ENCODE peak calls at places on chromosomes 6 and 20, in four cellular contexts. O is H1, J is mesendoderm, Y is IMR-90. S is an unnamed sample.

GRCh38 chr20:35698298-35699126 is 640 bp downstream of the NFS1 start:
- DNase-seq in O (no peak), J (peak), Y (no peak), S (no peak)

GRCh38 chr6:8207191-8207868 is 105.0 kb upstream of the EEF1E1 start:
- DNase-seq in O (no peak), J (no peak), Y (no peak), S (no peak)

GRCh38 chr6:40852667-40853383 is 186.2 kb downstream of the UNC5CL start:
- DNase-seq in O (no peak), J (peak), Y (no peak), S (peak)

GRCh38 chr6:37176268-37177082 is 6.5 kb downstream of the PIM1 start:
- DNase-seq in O (no peak), J (peak), Y (no peak), S (no peak)

GRCh38 chr6:91566467-91566866 is 979.6 kb upstream of the MAP3K7 start:
- DNase-seq in O (no peak), J (no peak), Y (peak), S (no peak)

GRCh38 chr6:141406761-141407160 is 726.0 kb upstream of the GJE1 start:
- DNase-seq in O (no peak), J (no peak), Y (no peak), S (no peak)

GRCh38 chr20:33827629-33828325 is 16.6 kb downstream of the CHMP4B start:
- DNase-seq in O (no peak), J (no peak), Y (peak), S (no peak)

GRCh38 chr20:23520185-23520584 is 29.3 kb downstream of the CST8 start:
- DNase-seq in O (no peak), J (peak), Y (no peak), S (no peak)

GRCh38 chr20:43717616-43717995 is 9.2 kb downstream of the GTSF1L start:
- DNase-seq in O (no peak), J (no peak), Y (no peak), S (no peak)

GRCh38 chr6:160376445-160376844 is 28.3 kb downstream of the SLC22A3 start:
- DNase-seq in O (no peak), J (no peak), Y (no peak), S (no peak)

GRCh38 chr6:158422629-158423238 is 110.5 kb downstream of the TULP4 start:
- DNase-seq in O (no peak), J (peak), Y (no peak), S (peak)

GRCh38 chr6:37765182-37765780 is 54.2 kb upstream of the ZFAND3 start:
- DNase-seq in O (no peak), J (no peak), Y (no peak), S (no peak)

GRCh38 chr20:24109008-24109407 is 120.4 kb upstream of the GGTLC1 start:
- DNase-seq in O (no peak), J (no peak), Y (no peak), S (peak)

GRCh38 chr6:38776515-38776914 is 61.4 kb downstream of the DNAH8 start:
- DNase-seq in O (no peak), J (peak), Y (peak), S (no peak)

GRCh38 chr6:170062209-170062903 is 228.5 kb downstream of the DLL1 start:
- DNase-seq in O (no peak), J (no peak), Y (no peak), S (no peak)

GRCh38 chr6:156589281-156589680 is 187.9 kb upstream of the ARID1B start:
- DNase-seq in O (no peak), J (no peak), Y (peak), S (no peak)

GRCh38 chr20:51220293-51220706 is 197.4 kb upstream of the KCNG1 start:
- DNase-seq in O (no peak), J (peak), Y (no peak), S (peak)

GRCh38 chr20:46122071-46122470 is 4.0 kb downstream of the CD40 start:
- DNase-seq in O (no peak), J (no peak), Y (peak), S (no peak)

GRCh38 chr20:38499366-38499765 is 26.7 kb downstream of the RALGAPB start:
- DNase-seq in O (no peak), J (no peak), Y (no peak), S (no peak)
- H3K56ac ChIP-seq in O (no peak), J (no peak), Y (no peak), S (no peak)

DNA sequence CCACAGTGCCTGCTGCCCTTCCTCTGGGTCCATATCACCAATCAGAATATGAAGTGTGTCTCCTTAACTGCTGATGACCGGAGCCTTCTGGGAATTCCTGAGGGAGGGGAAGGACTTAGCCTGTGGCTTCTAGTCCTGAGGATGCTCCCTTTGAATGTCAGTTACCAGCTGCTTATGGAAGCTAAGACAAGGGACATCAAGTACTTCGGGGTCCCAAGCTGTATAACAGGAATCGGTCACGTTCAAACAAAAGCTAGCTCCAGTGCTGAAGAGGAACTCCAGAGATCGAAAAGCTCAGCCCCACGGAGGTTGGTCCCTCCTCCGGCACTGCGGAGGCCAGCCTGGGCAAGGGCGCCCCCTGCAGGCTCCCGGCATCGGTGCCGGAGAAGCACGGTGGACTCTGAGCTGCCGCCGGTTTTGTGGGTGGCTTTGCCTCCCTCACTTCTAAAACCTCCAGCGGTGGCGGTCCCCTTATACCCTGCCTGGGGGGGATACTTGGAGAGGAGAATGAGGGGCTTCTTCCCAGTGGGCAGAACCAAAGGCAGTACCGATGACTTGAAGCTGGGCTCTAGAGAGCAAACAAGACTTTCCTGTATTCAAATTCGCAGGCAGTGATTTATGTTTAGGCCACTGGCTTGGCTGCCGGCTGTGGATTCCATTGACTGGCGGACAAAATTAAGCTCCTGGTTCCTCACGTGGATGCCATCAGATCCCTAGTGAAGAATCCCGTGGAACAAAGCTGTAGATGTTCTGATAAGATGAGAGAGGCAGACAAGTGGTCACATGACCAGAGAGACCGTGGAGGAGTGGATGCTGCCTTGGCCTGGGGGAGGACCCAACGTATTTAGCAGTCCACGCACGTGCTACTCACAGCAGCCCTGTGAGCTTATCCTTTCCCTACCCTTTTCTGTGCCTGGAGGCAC is 16.2 kb upstream of the UBR2 start:
- DNase-seq in O (no peak), J (peak), Y (peak), S (peak)
- H2BK120ac ChIP-seq in O (no peak), J (no peak), Y (peak), S (no peak)

GRCh38 chr6:51369485-51369884 is 550.8 kb downstream of the TFAP2B start:
- DNase-seq in O (no peak), J (no peak), Y (no peak), S (no peak)
- H3K56ac ChIP-seq in O (no peak), J (no peak), Y (no peak), S (no peak)

DNA sequence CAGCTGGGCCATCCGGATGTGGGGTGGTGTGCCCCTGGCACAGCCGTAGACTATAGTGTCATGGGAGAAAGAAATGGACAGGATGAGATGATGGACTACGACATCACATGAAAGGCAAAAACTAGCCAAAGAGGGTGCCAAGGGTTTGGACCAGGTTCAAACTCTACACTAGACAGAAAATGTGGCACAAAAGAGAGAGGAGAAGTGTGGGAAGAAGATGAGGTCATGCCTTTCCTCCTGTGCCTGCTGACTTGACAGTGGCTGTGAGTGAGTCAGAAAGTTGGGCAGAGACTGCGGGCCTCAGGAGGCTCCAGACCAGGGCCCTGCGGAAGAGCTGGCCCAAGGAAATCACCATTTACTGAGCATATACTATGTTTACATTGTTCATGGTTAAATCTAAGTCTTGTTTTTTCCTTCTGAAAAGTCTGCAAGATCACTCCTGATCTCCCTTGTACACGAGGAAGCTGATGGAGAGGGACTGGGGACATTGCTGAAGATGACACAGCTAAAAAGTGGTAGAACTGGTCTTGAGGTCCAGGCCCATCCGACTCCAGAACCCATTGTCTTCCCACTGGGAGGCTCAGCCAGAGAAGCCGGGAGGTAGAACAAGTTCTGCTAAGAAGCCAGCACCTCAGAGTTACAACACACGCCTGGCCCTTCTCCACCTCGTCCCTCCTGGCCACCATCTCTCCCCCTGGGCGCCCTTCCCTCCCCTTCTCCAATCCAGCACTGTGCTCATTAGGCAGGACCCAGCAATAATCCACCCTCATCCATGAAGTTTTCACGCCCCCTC is 35.7 kb downstream of the CNKSR3 start:
- DNase-seq in O (no peak), J (no peak), Y (peak), S (no peak)
- H2BK120ac ChIP-seq in O (no peak), J (no peak), Y (peak), S (no peak)

DNA sequence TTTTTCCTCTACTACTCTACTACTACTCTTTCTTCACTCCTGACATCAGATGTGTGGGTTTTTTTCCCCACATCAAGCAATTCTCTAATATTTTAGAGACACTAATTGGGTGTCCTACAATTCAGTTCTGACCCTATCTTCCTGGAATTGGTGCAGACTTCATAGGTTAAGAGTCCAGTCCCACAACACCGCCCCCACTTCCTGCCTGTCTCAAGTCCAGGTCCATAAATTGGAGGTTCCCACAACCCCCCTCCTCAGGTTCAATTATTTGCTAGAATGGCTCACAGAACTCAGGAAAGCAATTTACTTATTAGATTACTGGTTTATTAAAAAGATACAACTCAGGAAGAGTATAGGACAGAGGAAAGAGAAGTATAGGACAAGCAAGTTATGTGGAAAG is 25.7 kb upstream of the SLC2A12 start:
- DNase-seq in O (no peak), J (no peak), Y (no peak), S (no peak)
- H3K56ac ChIP-seq in O (no peak), J (no peak), Y (no peak), S (no peak)

GRCh38 chr6:20211037-20211940 is 980 bp downstream of the MBOAT1 start:
- DNase-seq in O (no peak), J (peak), Y (peak), S (peak)

GRCh38 chr6:20212392-20213111 is at the start of gene MBOAT1:
- DNase-seq in O (no peak), J (peak), Y (peak), S (peak)

GRCh38 chr6:20213271-20213798 is 1.1 kb upstream of the MBOAT1 start:
- DNase-seq in O (no peak), J (no peak), Y (no peak), S (no peak)

GRCh38 chr6:20210158-20210557 is 2.1 kb downstream of the MBOAT1 start:
- DNase-seq in O (no peak), J (no peak), Y (no peak), S (no peak)

DNA sequence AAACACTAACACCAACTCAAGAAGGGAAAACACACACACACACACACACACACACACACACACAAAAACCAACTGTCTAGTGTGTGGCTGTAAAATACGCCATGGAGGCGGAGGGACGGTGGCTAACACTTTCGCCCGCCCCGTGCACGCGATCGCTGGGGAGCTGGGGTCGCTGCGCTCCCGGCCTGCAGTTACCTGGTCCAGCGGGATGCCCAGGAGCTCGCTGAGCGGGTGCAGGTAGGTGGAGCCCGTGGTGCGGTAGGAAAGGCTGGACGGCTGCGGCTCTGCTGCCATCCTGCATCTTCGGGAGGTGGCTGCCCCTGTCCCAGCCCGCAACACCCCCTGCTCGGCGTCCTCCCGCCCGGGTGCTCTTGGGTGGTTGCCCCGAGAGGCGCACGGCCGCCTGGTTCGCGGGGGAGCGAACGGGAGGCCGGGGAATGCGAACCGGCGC is 303 bp downstream of the MBOAT1 start:
- DNase-seq in O (no peak), J (peak), Y (no peak), S (peak)
- H2BK120ac ChIP-seq in O (no peak), J (no peak), Y (peak), S (no peak)

GRCh38 chr6:167995731-167996151 is 1.7 kb upstream of the KIF25 start:
- DNase-seq in O (no peak), J (no peak), Y (no peak), S (no peak)
- H3K56ac ChIP-seq in O (no peak), J (peak), Y (no peak), S (no peak)

GRCh38 chr20:297925-298754 is 770 bp downstream of the ZCCHC3 start:
- DNase-seq in O (no peak), J (peak), Y (peak), S (no peak)
- H2BK120ac ChIP-seq in O (peak), J (no peak), Y (peak), S (no peak)

S was measured in H9.